ENCODE peak calls at places on chromosomes 2 and 18, in seven cellular contexts. One of them, this sample, is unnamed.

GRCh38 chr2:164456599-164456998 is 164.7 kb downstream of the GRB14 start:
- DNase-seq in upper lobe of left lung: no peak
- DNase-seq in GM12878: no peak
- DNase-seq in A549: no peak
- DNase-seq in sigmoid colon: no peak
- DNase-seq in transverse colon: no peak
- DNase-seq in stomach: no peak
- DNase-seq in this sample: no peak

GRCh38 chr2:172928754-172929153 is 146.9 kb upstream of the MAP3K20 start:
- DNase-seq in transverse colon: no peak
- DNase-seq in sigmoid colon: no peak
- DNase-seq in GM12878: no peak
- DNase-seq in upper lobe of left lung: no peak
- DNase-seq in A549: no peak
- DNase-seq in stomach: no peak
- DNase-seq in this sample: no peak

GRCh38 chr2:46976556-46976955 is 61.0 kb upstream of the MCFD2 start:
- DNase-seq in A549: no peak
- DNase-seq in upper lobe of left lung: no peak
- DNase-seq in sigmoid colon: no peak
- DNase-seq in GM12878: no peak
- DNase-seq in transverse colon: no peak
- DNase-seq in stomach: no peak
- DNase-seq in this sample: no peak

GRCh38 chr2:11830708-11831301 is 84.4 kb downstream of the LPIN1 start:
- DNase-seq in stomach: no peak
- DNase-seq in upper lobe of left lung: no peak
- DNase-seq in transverse colon: no peak
- DNase-seq in GM12878: no peak
- DNase-seq in sigmoid colon: no peak
- DNase-seq in A549: no peak
- DNase-seq in this sample: no peak

GRCh38 chr18:70931942-70932814 is 643.3 kb downstream of the SOCS6 start:
- DNase-seq in sigmoid colon: no peak
- DNase-seq in stomach: no peak
- DNase-seq in transverse colon: no peak
- DNase-seq in GM12878: no peak
- DNase-seq in A549: peak; percentile 32
- DNase-seq in upper lobe of left lung: no peak
- DNase-seq in this sample: peak; percentile 9

GRCh38 chr2:40197121-40197520 is 254.8 kb downstream of the SLC8A1 start:
- DNase-seq in GM12878: no peak
- DNase-seq in upper lobe of left lung: no peak
- DNase-seq in stomach: no peak
- DNase-seq in A549: no peak
- DNase-seq in transverse colon: no peak
- DNase-seq in sigmoid colon: no peak
- DNase-seq in this sample: no peak

GRCh38 chr2:153873062-153874048 is 1.6 kb downstream of the GALNT13 start:
- DNase-seq in transverse colon: no peak
- DNase-seq in upper lobe of left lung: peak; percentile 47
- DNase-seq in A549: peak; percentile 56
- DNase-seq in sigmoid colon: no peak
- DNase-seq in stomach: no peak
- DNase-seq in GM12878: no peak
- DNase-seq in this sample: no peak

GRCh38 chr2:187550797-187551306 is 3.4 kb downstream of the TFPI start:
- DNase-seq in A549: no peak
- DNase-seq in stomach: no peak
- DNase-seq in GM12878: no peak
- DNase-seq in upper lobe of left lung: no peak
- DNase-seq in transverse colon: no peak
- DNase-seq in sigmoid colon: no peak
- DNase-seq in this sample: no peak

GRCh38 chr2:53913721-53914120 is 54.0 kb upstream of the GPR75 start:
- DNase-seq in transverse colon: no peak
- DNase-seq in sigmoid colon: no peak
- DNase-seq in GM12878: peak; percentile 2
- DNase-seq in stomach: no peak
- DNase-seq in A549: no peak
- DNase-seq in upper lobe of left lung: no peak
- DNase-seq in this sample: no peak

GRCh38 chr2:66577331-66578041 is 142.6 kb downstream of the MEIS1 start:
- DNase-seq in sigmoid colon: peak; percentile 82
- DNase-seq in stomach: no peak
- DNase-seq in A549: no peak
- DNase-seq in upper lobe of left lung: peak; percentile 77
- DNase-seq in GM12878: no peak
- DNase-seq in transverse colon: no peak
- DNase-seq in this sample: no peak
- TF ChIP-seq POLR2A in sigmoid colon: no peak
- TF ChIP-seq POLR2A in stomach: no peak
- TF ChIP-seq POLR2A in A549: no peak
- TF ChIP-seq POLR2A in upper lobe of left lung: no peak
- TF ChIP-seq POLR2A in GM12878: no peak
- TF ChIP-seq POLR2A in transverse colon: no peak
- TF ChIP-seq POLR2A in this sample: no peak

GRCh38 chr2:64654063-64654811 is 524 bp upstream of the SERTAD2 start:
- DNase-seq in A549: peak; percentile 85
- DNase-seq in GM12878: no peak
- DNase-seq in stomach: peak; percentile 82
- DNase-seq in upper lobe of left lung: peak; percentile 95
- DNase-seq in transverse colon: peak; percentile 78
- DNase-seq in sigmoid colon: peak; percentile 92
- DNase-seq in this sample: peak; percentile 48
- H3K4me1 ChIP-seq in A549: peaks cover 41% of the 10 kb centered on the region
- H3K4me1 ChIP-seq in GM12878: peaks cover 52% of the 10 kb centered on the region
- H3K4me1 ChIP-seq in stomach: peaks cover 49% of the 10 kb centered on the region
- H3K4me1 ChIP-seq in upper lobe of left lung: peaks cover 46% of the 10 kb centered on the region
- H3K4me1 ChIP-seq in transverse colon: peaks cover 39% of the 10 kb centered on the region
- H3K4me1 ChIP-seq in sigmoid colon: no peaks in the 10 kb centered on the region
- H3K4me1 ChIP-seq in this sample: peaks cover 44% of the 10 kb centered on the region

DNA sequence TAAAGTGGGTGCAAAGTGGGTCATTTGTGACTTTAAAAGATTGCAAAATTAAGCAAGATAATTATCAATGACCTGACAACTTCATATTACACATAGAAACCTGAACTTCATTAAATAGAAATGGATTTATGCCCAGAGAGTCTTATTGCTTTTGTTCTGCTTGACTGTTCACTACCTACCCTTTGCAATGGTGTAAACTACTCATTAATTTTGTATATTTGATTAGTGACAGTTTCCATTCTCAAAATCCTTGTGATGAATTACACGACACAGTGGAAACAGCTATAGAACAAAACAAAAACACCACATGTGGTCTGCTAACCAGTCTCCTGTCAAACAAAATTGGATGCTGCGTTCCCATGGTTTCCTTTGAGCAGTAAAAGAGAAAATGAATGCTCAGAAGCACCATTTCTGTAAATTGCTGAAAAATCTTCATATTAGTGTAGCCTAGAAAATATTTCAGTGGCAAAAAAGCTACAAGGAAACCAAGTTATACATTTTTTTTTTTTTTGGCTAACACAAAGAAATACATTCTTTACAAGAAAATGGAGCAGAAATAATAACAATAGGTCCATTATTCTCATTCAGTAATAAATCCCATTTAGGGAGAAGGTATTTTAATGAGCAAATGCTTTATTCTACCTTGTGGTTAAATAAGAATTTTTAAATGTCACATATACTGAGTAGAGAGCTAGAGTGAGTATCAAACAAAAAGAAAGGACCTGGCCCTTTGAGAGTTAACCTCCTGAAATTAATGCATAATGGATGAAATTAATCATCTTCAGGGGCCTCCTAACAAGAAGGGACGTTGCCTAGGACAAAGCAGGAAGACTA is 355.2 kb upstream of the ZC3H15 start:
- DNase-seq in GM12878: no peak
- DNase-seq in A549: no peak
- DNase-seq in stomach: no peak
- DNase-seq in upper lobe of left lung: no peak
- DNase-seq in transverse colon: no peak
- DNase-seq in sigmoid colon: no peak
- DNase-seq in this sample: no peak
- TF ChIP-seq EP300 in GM12878: no peak
- TF ChIP-seq EP300 in A549: no peak
- TF ChIP-seq EP300 in stomach: no peak
- TF ChIP-seq EP300 in upper lobe of left lung: no peak
- TF ChIP-seq EP300 in transverse colon: no peak
- TF ChIP-seq EP300 in sigmoid colon: no peak
- TF ChIP-seq EP300 in this sample: no peak

GRCh38 chr2:238240761-238241711 is 1.2 kb upstream of the HES6 start:
- DNase-seq in upper lobe of left lung: peak; percentile 89
- DNase-seq in A549: no peak
- DNase-seq in GM12878: no peak
- DNase-seq in sigmoid colon: peak; percentile 78
- DNase-seq in stomach: peak; percentile 87
- DNase-seq in transverse colon: peak; percentile 73
- DNase-seq in this sample: no peak
- TF ChIP-seq POLR2A in upper lobe of left lung: no peak
- TF ChIP-seq POLR2A in A549: no peak
- TF ChIP-seq POLR2A in GM12878: no peak
- TF ChIP-seq POLR2A in sigmoid colon: no peak
- TF ChIP-seq POLR2A in stomach: no peak
- TF ChIP-seq POLR2A in transverse colon: no peak
- TF ChIP-seq POLR2A in this sample: no peak

GRCh38 chr2:136141510-136142154 is 23.7 kb upstream of the CXCR4 start:
- DNase-seq in transverse colon: no peak
- DNase-seq in A549: no peak
- DNase-seq in stomach: no peak
- DNase-seq in sigmoid colon: no peak
- DNase-seq in upper lobe of left lung: no peak
- DNase-seq in GM12878: no peak
- DNase-seq in this sample: no peak
- H3K4me1 ChIP-seq in transverse colon: peaks cover 3% of the 10 kb centered on the region
- H3K4me1 ChIP-seq in A549: peaks cover 4% of the 10 kb centered on the region
- H3K4me1 ChIP-seq in stomach: peaks cover 11% of the 10 kb centered on the region
- H3K4me1 ChIP-seq in sigmoid colon: no peaks in the 10 kb centered on the region
- H3K4me1 ChIP-seq in upper lobe of left lung: peaks cover 5% of the 10 kb centered on the region
- H3K4me1 ChIP-seq in GM12878: peaks cover 7% of the 10 kb centered on the region
- H3K4me1 ChIP-seq in this sample: no peaks in the 10 kb centered on the region

GRCh38 chr2:16330571-16331351 is 334.9 kb downstream of the CYRIA start:
- DNase-seq in upper lobe of left lung: no peak
- DNase-seq in GM12878: no peak
- DNase-seq in sigmoid colon: no peak
- DNase-seq in A549: no peak
- DNase-seq in transverse colon: no peak
- DNase-seq in stomach: no peak
- DNase-seq in this sample: no peak
- TF ChIP-seq EP300 in upper lobe of left lung: no peak
- TF ChIP-seq EP300 in GM12878: no peak
- TF ChIP-seq EP300 in sigmoid colon: no peak
- TF ChIP-seq EP300 in A549: no peak
- TF ChIP-seq EP300 in transverse colon: no peak
- TF ChIP-seq EP300 in stomach: no peak
- TF ChIP-seq EP300 in this sample: no peak

GRCh38 chr2:224937887-224938286 is 104.4 kb downstream of the DOCK10 start:
- DNase-seq in GM12878: peak; percentile 90
- DNase-seq in sigmoid colon: no peak
- DNase-seq in upper lobe of left lung: no peak
- DNase-seq in stomach: no peak
- DNase-seq in A549: no peak
- DNase-seq in transverse colon: no peak
- DNase-seq in this sample: no peak
- TF ChIP-seq POLR2A in GM12878: no peak
- TF ChIP-seq POLR2A in sigmoid colon: no peak
- TF ChIP-seq POLR2A in upper lobe of left lung: no peak
- TF ChIP-seq POLR2A in stomach: no peak
- TF ChIP-seq POLR2A in A549: no peak
- TF ChIP-seq POLR2A in transverse colon: no peak
- TF ChIP-seq POLR2A in this sample: no peak

DNA sequence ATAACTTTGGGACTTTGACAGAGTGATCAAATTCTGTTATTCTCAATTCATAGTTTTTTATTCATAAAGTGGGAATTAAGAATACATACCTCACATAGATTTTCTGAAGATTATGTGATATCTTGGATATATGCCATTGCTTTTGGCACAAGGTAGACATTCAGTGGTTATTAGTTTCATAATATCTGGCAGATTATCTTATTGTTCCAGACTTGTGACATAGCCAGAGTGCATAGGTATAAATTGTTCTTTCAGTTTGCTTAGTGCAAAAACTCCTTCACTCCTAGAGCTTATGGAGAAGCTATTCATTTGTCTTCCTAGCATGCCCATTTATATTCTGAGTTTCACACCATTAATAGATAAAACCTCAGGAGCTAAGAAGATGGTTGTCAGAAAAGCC is 222.0 kb downstream of the KCNE4 start:
- DNase-seq in sigmoid colon: no peak
- DNase-seq in stomach: no peak
- DNase-seq in transverse colon: no peak
- DNase-seq in GM12878: no peak
- DNase-seq in A549: no peak
- DNase-seq in upper lobe of left lung: no peak
- DNase-seq in this sample: no peak
- H3K4me1 ChIP-seq in sigmoid colon: no peaks in the 10 kb centered on the region
- H3K4me1 ChIP-seq in stomach: no peaks in the 10 kb centered on the region
- H3K4me1 ChIP-seq in transverse colon: no peaks in the 10 kb centered on the region
- H3K4me1 ChIP-seq in GM12878: no peaks in the 10 kb centered on the region
- H3K4me1 ChIP-seq in A549: no peaks in the 10 kb centered on the region
- H3K4me1 ChIP-seq in upper lobe of left lung: no peaks in the 10 kb centered on the region
- H3K4me1 ChIP-seq in this sample: no peaks in the 10 kb centered on the region